ENCODE peak calls at places on chromosomes 1 and 21, in four cellular contexts. C, U, V and Y are unnamed samples.

GRCh38 chr1:19678931-19679453 is 14.3 kb downstream of the HTR6 start:
- DNase-seq in U (no peak), C (no peak), V (no peak), Y (no peak)

GRCh38 chr1:151210830-151211229 is 12.5 kb downstream of the PIP5K1A start:
- DNase-seq in C (no peak), U (no peak), V (no peak), Y (no peak)

GRCh38 chr1:72986591-72987290 is 704.4 kb upstream of the NEGR1 start:
- DNase-seq in U (no peak), V (no peak), C (no peak), Y (no peak)

GRCh38 chr1:108704501-108704900 is 8.2 kb upstream of the FNDC7 start:
- DNase-seq in V (no peak), C (no peak), U (peak), Y (no peak)

GRCh38 chr1:224429616-224430015 is 5.0 kb downstream of the WDR26 start:
- DNase-seq in C (no peak), U (no peak), V (no peak), Y (no peak)

GRCh38 chr1:235999259-235999925 is 65.5 kb downstream of the NID1 start:
- DNase-seq in C (no peak), U (peak), V (no peak), Y (no peak)

GRCh38 chr1:25731626-25732370 is 68.2 kb upstream of the SELENON start:
- DNase-seq in C (no peak), U (no peak), V (no peak), Y (no peak)

GRCh38 chr1:239951518-239952130 is 140.1 kb upstream of the FMN2 start:
- DNase-seq in U (peak), V (peak), C (peak), Y (peak)

GRCh38 chr1:907611-908451 is 15.9 kb upstream of the SAMD11 start:
- DNase-seq in U (no peak), C (no peak), V (peak), Y (peak)

GRCh38 chr21:45455321-45456013 is 50.5 kb downstream of the COL18A1 start:
- DNase-seq in V (no peak), U (no peak), C (no peak), Y (no peak)

GRCh38 chr1:34777519-34778321 is 3.3 kb upstream of the GJB3 start:
- DNase-seq in V (no peak), U (no peak), C (no peak), Y (no peak)

GRCh38 chr1:101484896-101485412 is 248.1 kb downstream of the S1PR1 start:
- DNase-seq in U (no peak), C (no peak), V (no peak), Y (no peak)

GRCh38 chr1:151710187-151710586 is 6.4 kb downstream of the CELF3 start:
- DNase-seq in U (peak), C (no peak), V (no peak), Y (peak)

GRCh38 chr1:198598796-198599321 is 40.0 kb upstream of the PTPRC start:
- DNase-seq in V (no peak), U (peak), C (no peak), Y (no peak)

GRCh38 chr1:8137406-8138244 is 111.5 kb upstream of the ERRFI1 start:
- DNase-seq in U (no peak), C (no peak), V (no peak), Y (peak)

GRCh38 chr1:53470155-53470554 is 11.0 kb downstream of the DMRTB1 start:
- DNase-seq in V (peak), U (no peak), C (peak), Y (peak)

GRCh38 chr21:36784942-36785341 is 86.0 kb downstream of the SIM2 start:
- DNase-seq in C (no peak), V (no peak), U (no peak), Y (no peak)

GRCh38 chr1:31105646-31106045 is 40.1 kb upstream of the PUM1 start:
- DNase-seq in U (no peak), V (no peak), C (no peak), Y (no peak)

GRCh38 chr1:83583351-83584014 is 415.4 kb downstream of the TTLL7 start:
- DNase-seq in C (no peak), U (peak), V (peak), Y (no peak)

GRCh38 chr21:17829472-17829871 is 10.3 kb upstream of the C21orf91 start:
- DNase-seq in C (no peak), U (no peak), V (no peak), Y (no peak)

GRCh38 chr1:205677152-205677551 is 3.2 kb downstream of the SLC45A3 start:
- DNase-seq in V (no peak), U (no peak), C (no peak), Y (no peak)

GRCh38 chr1:162612606-162613400 is 19.5 kb upstream of the DDR2 start:
- DNase-seq in V (no peak), C (no peak), U (no peak), Y (no peak)

GRCh38 chr1:80498673-80499072 is 1302.1 kb upstream of the ADGRL2 start:
- DNase-seq in U (no peak), C (no peak), V (no peak), Y (no peak)

GRCh38 chr1:13494025-13494424 is 19.8 kb downstream of the LRRC38 start:
- DNase-seq in C (no peak), U (peak), V (no peak), Y (no peak)

GRCh38 chr1:205068457-205069035 is 15.7 kb downstream of the TMEM81 start:
- DNase-seq in V (no peak), C (no peak), U (no peak), Y (no peak)

GRCh38 chr1:26287033-26287711 is 7.3 kb downstream of the SH3BGRL3 start:
- DNase-seq in U (peak), V (no peak), C (no peak), Y (no peak)

GRCh38 chr1:64532646-64533045 is 62.7 kb downstream of the CACHD1 start:
- DNase-seq in U (no peak), C (no peak), V (no peak), Y (no peak)

GRCh38 chr1:62989497-62989896 is 205.6 kb downstream of the ATG4C start:
- DNase-seq in U (no peak), C (no peak), V (no peak), Y (no peak)

GRCh38 chr1:942864-943533 is 16.1 kb downstream of the NOC2L start:
- DNase-seq in V (peak), C (no peak), U (no peak), Y (peak)

GRCh38 chr1:231684333-231685244 is 58.0 kb downstream of the DISC1 start:
- DNase-seq in V (no peak), C (no peak), U (no peak), Y (no peak)

GRCh38 chr1:41423511-41424191 is 60.8 kb downstream of the EDN2 start:
- DNase-seq in C (no peak), U (peak), V (no peak), Y (peak)

GRCh38 chr1:43438006-43438405 is 15.7 kb downstream of the HYI start:
- DNase-seq in V (no peak), C (no peak), U (no peak), Y (no peak)